ENCODE peak calls at places on chromosomes 3 and 15, in four cellular contexts. V, B, I and S are unnamed samples.

GRCh38 chr15:59812889-59813288 is 123.8 kb upstream of the BNIP2 start:
- DNase-seq in B (no peak), I (no peak), V (no peak), S (no peak)

GRCh38 chr3:186512570-186513302 is 31.4 kb downstream of the CRYGS start:
- DNase-seq in V (peak; percentile 30), B (no peak), I (no peak), S (no peak)

GRCh38 chr3:62295571-62295970 is 77.8 kb downstream of the FEZF2 start:
- DNase-seq in I (no peak), V (no peak), B (no peak), S (no peak)

GRCh38 chr3:4322635-4323034 is 19.5 kb downstream of the SETMAR start:
- DNase-seq in V (no peak), I (no peak), B (no peak), S (no peak)

GRCh38 chr15:52144656-52145055 is 32.1 kb upstream of the BCL2L10 start:
- DNase-seq in V (no peak), I (no peak), B (no peak), S (no peak)

GRCh38 chr3:42061711-42062408 is 29.3 kb upstream of the TRAK1 start:
- DNase-seq in B (peak; percentile 30), V (no peak), I (no peak), S (peak; percentile 91)

GRCh38 chr3:125079675-125080045 is 23.9 kb upstream of the HEG1 start:
- DNase-seq in I (no peak), V (no peak), B (no peak), S (no peak)

GRCh38 chr3:135849827-135850226 is 115.7 kb upstream of the PPP2R3A start:
- DNase-seq in I (no peak), B (no peak), V (no peak), S (no peak)

GRCh38 chr3:197522183-197522715 is 33.5 kb downstream of the BDH1 start:
- DNase-seq in B (no peak), V (no peak), I (no peak), S (peak; percentile 75)

GRCh38 chr3:128463771-128464170 is 2.9 kb downstream of the DNAJB8 start:
- DNase-seq in V (no peak), I (no peak), B (no peak), S (no peak)

GRCh38 chr15:90318591-90318990 is 33.5 kb upstream of the ZNF774 start:
- DNase-seq in B (no peak), V (no peak), I (no peak), S (no peak)

GRCh38 chr3:2713923-2714322 is 396.3 kb downstream of the IL5RA start:
- DNase-seq in I (no peak), B (no peak), V (no peak), S (no peak)

GRCh38 chr3:160125188-160125587 is 100.0 kb upstream of the C3orf80 start:
- DNase-seq in B (no peak), V (no peak), I (no peak), S (no peak)

GRCh38 chr3:193716155-193716554 is 123.1 kb downstream of the OPA1 start:
- DNase-seq in B (no peak), I (no peak), V (no peak), S (no peak)

GRCh38 chr3:42934910-42935309 is 29.0 kb downstream of the ZNF662 start:
- DNase-seq in V (no peak), B (no peak), I (no peak), S (no peak)

GRCh38 chr3:4656059-4656458 is 162.9 kb downstream of the ITPR1 start:
- DNase-seq in V (no peak), B (peak; percentile 10), I (no peak), S (no peak)

GRCh38 chr15:70559223-70559823 is 204.0 kb downstream of the UACA start:
- DNase-seq in B (no peak), I (peak; percentile 81), V (no peak), S (no peak)

GRCh38 chr3:58047806-58048205 is 39.6 kb downstream of the FLNB start:
- DNase-seq in B (no peak), V (no peak), I (no peak), S (no peak)

GRCh38 chr3:127955680-127956079 is 40.6 kb downstream of the KBTBD12 start:
- DNase-seq in I (no peak), B (no peak), V (no peak), S (no peak)

GRCh38 chr15:35289029-35289617 is 204.0 kb upstream of the NANOGP8 start:
- DNase-seq in V (peak; percentile 21), I (no peak), B (peak; percentile 41), S (no peak)

GRCh38 chr3:55551644-55552043 is 64.5 kb upstream of the WNT5A start:
- DNase-seq in V (no peak), I (no peak), B (no peak), S (no peak)

GRCh38 chr3:114155370-114155821 is 23.5 kb downstream of the DRD3 start:
- DNase-seq in I (peak; percentile 65), B (peak; percentile 11), V (peak; percentile 27), S (no peak)

GRCh38 chr3:138625707-138626365 is 17.3 kb downstream of the FAIM start:
- DNase-seq in B (no peak), V (no peak), I (no peak), S (no peak)

GRCh38 chr3:119318871-119319270 is 24.7 kb downstream of the ARHGAP31 start:
- DNase-seq in I (no peak), V (no peak), B (peak; percentile 9), S (no peak)